ENCODE peak calls at places on chromosomes 1 and 21, in four cellular contexts. N is K562, Q is HCT116, J is SK-N-SH. I is an unnamed sample.

GRCh38 chr1:74193908-74194307 is 4.1 kb downstream of the LRRIQ3 start:
- DNase-seq in Q (no peak), J (no peak), N (no peak), I (peak)

GRCh38 chr1:111948209-111949131 is 41.0 kb downstream of the KCND3 start:
- DNase-seq in J (peak), N (no peak), Q (no peak), I (no peak)

GRCh38 chr1:36542962-36543515 is 60.3 kb upstream of the CSF3R start:
- DNase-seq in Q (no peak), N (no peak), J (peak), I (peak)

GRCh38 chr21:35232545-35233176 is 183.6 kb upstream of the RUNX1 start:
- DNase-seq in N (peak), J (no peak), Q (peak), I (peak)

GRCh38 chr21:31911138-31911907 is 38.5 kb downstream of the HUNK start:
- DNase-seq in J (no peak), N (no peak), Q (no peak), I (no peak)

GRCh38 chr1:177440821-177441220 is 270.1 kb downstream of the BRINP2 start:
- DNase-seq in N (no peak), Q (no peak), J (no peak), I (no peak)

GRCh38 chr1:3050603-3051002 is 18.4 kb upstream of the PRDM16 start:
- DNase-seq in Q (no peak), J (no peak), N (no peak), I (no peak)

GRCh38 chr1:97739596-97740103 is 181.2 kb downstream of the DPYD start:
- DNase-seq in N (no peak), Q (no peak), J (no peak), I (no peak)

GRCh38 chr21:35573472-35574389 is 486.6 kb downstream of the SETD4 start:
- DNase-seq in J (no peak), Q (no peak), N (no peak), I (peak)

GRCh38 chr1:30612666-30613065 is 110.7 kb downstream of the MATN1 start:
- DNase-seq in J (no peak), Q (no peak), N (no peak), I (no peak)

GRCh38 chr1:159923203-159924024 is 1.9 kb downstream of the TAGLN2 start:
- DNase-seq in N (peak), J (no peak), Q (no peak), I (peak)

GRCh38 chr21:37368536-37369279 is 2.1 kb downstream of the DYRK1A start:
- DNase-seq in N (no peak), J (no peak), Q (no peak), I (no peak)

GRCh38 chr1:234607091-234608025 is 2.6 kb downstream of the IRF2BP2 start:
- DNase-seq in N (no peak), J (no peak), Q (no peak), I (peak)

GRCh38 chr1:159054427-159054826 is 22.1 kb downstream of the AIM2 start:
- DNase-seq in Q (no peak), J (no peak), N (no peak), I (no peak)

GRCh38 chr1:212655668-212656440 is 43.8 kb downstream of the BATF3 start:
- DNase-seq in J (no peak), N (no peak), Q (peak), I (no peak)

GRCh38 chr21:27298465-27298864 is 331.6 kb upstream of the ADAMTS5 start:
- DNase-seq in N (no peak), J (no peak), Q (no peak), I (no peak)

GRCh38 chr21:42151148-42152074 is 67.5 kb upstream of the ABCG1 start:
- DNase-seq in J (no peak), N (no peak), Q (no peak), I (no peak)

GRCh38 chr1:210597555-210598134 is 268.9 kb downstream of the HHAT start:
- DNase-seq in N (no peak), J (no peak), Q (no peak), I (peak)

GRCh38 chr1:233368106-233368783 is 40.7 kb downstream of the MAP3K21 start:
- DNase-seq in J (no peak), N (no peak), Q (no peak), I (no peak)

GRCh38 chr1:26287033-26287711 is 7.3 kb downstream of the SH3BGRL3 start:
- DNase-seq in J (no peak), Q (no peak), N (peak), I (no peak)

GRCh38 chr1:23394176-23394575 is 24.5 kb upstream of the ZNF436 start:
- DNase-seq in J (no peak), N (no peak), Q (no peak), I (no peak)

GRCh38 chr1:91024501-91025119 is 2.8 kb upstream of the ZNF644 start:
- DNase-seq in J (no peak), Q (no peak), N (no peak), I (no peak)

GRCh38 chr1:223401873-223402789 is 8.9 kb downstream of the CCDC185 start:
- DNase-seq in Q (peak), N (peak), J (no peak), I (no peak)

GRCh38 chr21:27275294-27275927 is 308.5 kb upstream of the ADAMTS5 start:
- DNase-seq in Q (no peak), J (peak), N (no peak), I (no peak)

DNA sequence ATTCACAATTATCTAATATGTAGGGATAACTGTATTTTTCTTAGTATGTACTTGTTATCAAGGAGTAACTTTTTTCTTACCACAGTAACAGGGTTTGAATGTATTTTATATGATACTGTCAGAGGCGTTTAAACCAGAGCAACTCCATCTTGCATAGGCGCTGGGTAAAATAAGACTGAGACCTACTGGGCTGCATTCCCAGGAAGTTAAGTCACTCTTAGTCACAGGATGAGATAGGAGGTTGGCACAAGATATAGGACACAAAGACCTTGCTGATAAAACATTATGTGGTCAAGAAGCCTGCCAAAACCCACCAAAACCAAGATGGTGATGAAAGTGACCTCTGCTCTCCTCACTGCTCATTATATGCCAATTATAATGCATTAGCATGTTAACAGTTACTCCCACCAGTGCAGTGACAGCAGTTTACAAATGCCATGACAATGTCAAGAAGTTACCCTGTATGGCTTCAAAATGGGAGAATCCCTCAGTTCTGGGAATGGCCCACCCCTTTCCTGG is 64.8 kb downstream of the RPE65 start:
- DNase-seq in Q (peak), J (no peak), N (no peak), I (no peak)
- TF ChIP-seq ELF1 in Q (no peak), J (no peak), N (no peak), I (no peak)

GRCh38 chr1:76501576-76502219 is 365.6 kb upstream of the ST6GALNAC5 start:
- DNase-seq in J (no peak), N (no peak), Q (no peak), I (no peak)
- TF ChIP-seq ELF1 in J (no peak), N (no peak), Q (no peak), I (no peak)

GRCh38 chr1:168469690-168470089 is 74.1 kb downstream of the XCL2 start:
- DNase-seq in Q (peak), N (peak), J (peak), I (no peak)
- TF ChIP-seq ELF1 in Q (no peak), N (no peak), J (peak), I (no peak)

GRCh38 chr1:17713993-17714392 is 41.1 kb upstream of the ACTL8 start:
- DNase-seq in N (no peak), J (peak), Q (no peak), I (no peak)

GRCh38 chr1:17711577-17711910 is 43.6 kb upstream of the ACTL8 start:
- DNase-seq in N (peak), Q (no peak), J (no peak), I (no peak)

GRCh38 chr1:17710889-17711576 is 44.1 kb upstream of the ACTL8 start:
- DNase-seq in J (no peak), Q (no peak), N (no peak), I (no peak)

GRCh38 chr1:17711962-17712361 is 43.2 kb upstream of the ACTL8 start:
- DNase-seq in Q (no peak), N (no peak), J (no peak), I (no peak)

GRCh38 chr1:17709981-17710380 is 45.2 kb upstream of the ACTL8 start:
- DNase-seq in J (no peak), N (no peak), Q (no peak), I (no peak)
- TF ChIP-seq ELF1 in J (no peak), N (no peak), Q (no peak), I (no peak)

DNA sequence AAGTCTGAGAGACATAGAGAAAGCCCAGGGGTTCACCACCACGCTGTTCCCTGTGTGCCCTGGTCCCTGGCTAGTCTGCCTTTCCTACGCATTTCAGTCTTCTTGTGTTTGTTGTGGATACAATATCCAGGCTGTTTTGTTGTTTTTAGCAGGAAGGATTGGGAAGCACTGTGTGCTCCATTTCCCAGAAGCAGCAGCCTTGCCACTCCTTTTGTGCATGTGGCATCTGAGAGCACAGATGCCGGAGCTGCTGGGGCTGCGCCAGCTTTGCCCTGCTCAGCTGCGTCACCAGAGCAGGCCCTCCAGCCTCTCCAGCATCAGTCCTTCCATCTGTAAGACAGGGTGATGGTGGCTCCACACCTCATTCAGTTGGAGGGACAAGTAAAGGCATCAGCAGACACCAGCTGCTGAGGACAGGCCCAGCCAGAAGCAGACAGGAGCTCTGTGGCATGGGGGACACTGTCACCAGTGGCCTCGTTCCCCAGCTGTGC is 94.4 kb upstream of the COL6A1 start:
- DNase-seq in N (no peak), J (peak), Q (no peak), I (no peak)
- TF ChIP-seq ELF1 in N (no peak), J (no peak), Q (no peak), I (no peak)

DNA sequence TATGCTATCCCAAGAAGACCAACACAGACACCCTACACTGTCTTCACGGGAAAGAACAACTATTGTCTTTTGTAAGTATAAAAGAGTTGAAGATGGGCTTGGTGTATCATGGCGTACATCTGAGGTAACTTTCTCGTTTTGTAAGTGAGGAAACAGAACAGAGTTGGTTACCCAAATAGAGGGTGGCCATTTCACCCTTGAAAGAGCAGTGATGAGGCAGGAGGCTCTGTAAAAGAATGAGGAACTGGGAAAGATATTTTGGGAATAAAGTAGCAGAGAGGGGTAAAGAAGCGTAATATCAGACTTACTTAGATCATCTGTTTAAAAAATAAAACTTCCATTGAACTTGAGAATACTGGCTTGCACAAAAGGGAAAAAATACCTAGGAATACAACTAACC is 18.9 kb downstream of the FCRL2 start:
- DNase-seq in Q (no peak), N (no peak), J (no peak), I (no peak)
- TF ChIP-seq ELF1 in Q (no peak), N (no peak), J (no peak), I (no peak)

GRCh38 chr1:229130028-229130668 is 140.8 kb upstream of the RAB4A start:
- DNase-seq in J (no peak), Q (no peak), N (no peak), I (peak)
- TF ChIP-seq ELF1 in J (no peak), Q (no peak), N (no peak), I (no peak)

GRCh38 chr1:201191723-201192477 is 1.3 kb downstream of the IGFN1 start:
- DNase-seq in N (peak), J (no peak), Q (peak), I (no peak)
- TF ChIP-seq ELF1 in N (no peak), J (no peak), Q (no peak), I (no peak)

GRCh38 chr1:65198095-65198494 is 50.1 kb downstream of the AK4 start:
- DNase-seq in Q (no peak), J (no peak), N (no peak), I (no peak)
- TF ChIP-seq ELF1 in Q (no peak), J (no peak), N (no peak), I (no peak)

DNA sequence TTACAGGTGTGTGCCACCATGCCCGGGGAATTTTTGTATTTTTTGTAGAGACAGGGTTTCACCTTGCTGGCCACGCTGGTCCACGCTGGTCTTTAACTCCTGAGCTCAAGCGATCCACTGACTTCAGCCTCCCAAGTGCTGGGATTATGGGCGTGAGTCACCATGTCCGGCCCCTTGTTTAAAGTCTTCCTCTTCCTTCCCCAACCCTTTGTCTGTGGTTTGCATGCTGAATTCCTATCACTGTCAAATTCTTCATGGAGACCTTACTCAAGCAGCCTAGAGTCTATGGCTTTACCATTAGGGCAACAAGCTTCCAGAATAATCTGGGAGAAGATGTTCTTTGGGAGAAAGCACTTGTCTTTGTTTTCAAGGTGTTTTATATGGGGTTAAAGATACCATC is 34.7 kb downstream of the B3GALT5 start:
- DNase-seq in N (no peak), Q (no peak), J (no peak), I (no peak)
- TF ChIP-seq ELF1 in N (no peak), Q (no peak), J (no peak), I (no peak)

I was measured in HepG2.